ENCODE peak calls at places on chromosomes 11 and 22, in five cellular contexts. One of them, this sample, is unnamed.

GRCh38 chr11:35623708-35624168 is 5.5 kb downstream of the FJX1 start:
- DNase-seq in CD4-positive, CD25-positive, alpha-beta regulatory T cell: no peak
- DNase-seq in tibial nerve: no peak
- DNase-seq in K562: no peak
- DNase-seq in mucosa of descending colon: no peak
- DNase-seq in this sample: no peak

GRCh38 chr22:43147821-43148220 is 3.5 kb upstream of the TSPO start:
- DNase-seq in K562: no peak
- DNase-seq in tibial nerve: no peak
- DNase-seq in CD4-positive, CD25-positive, alpha-beta regulatory T cell: no peak
- DNase-seq in mucosa of descending colon: no peak
- DNase-seq in this sample: no peak

GRCh38 chr11:8328848-8329330 is 65.2 kb upstream of the LMO1 start:
- DNase-seq in CD4-positive, CD25-positive, alpha-beta regulatory T cell: peak; percentile 50
- DNase-seq in mucosa of descending colon: peak; percentile 85
- DNase-seq in K562: peak; percentile 83
- DNase-seq in tibial nerve: peak; percentile 29
- DNase-seq in this sample: no peak

GRCh38 chr22:27405672-27406388 is 395.7 kb downstream of the MN1 start:
- DNase-seq in tibial nerve: peak; percentile 17
- DNase-seq in K562: peak; percentile 62
- DNase-seq in mucosa of descending colon: peak; percentile 76
- DNase-seq in CD4-positive, CD25-positive, alpha-beta regulatory T cell: peak; percentile 8
- DNase-seq in this sample: no peak

GRCh38 chr22:21916309-21916918 is 36.2 kb downstream of the PPM1F start:
- DNase-seq in K562: no peak
- DNase-seq in CD4-positive, CD25-positive, alpha-beta regulatory T cell: no peak
- DNase-seq in tibial nerve: no peak
- DNase-seq in mucosa of descending colon: no peak
- DNase-seq in this sample: no peak

GRCh38 chr11:70104961-70105360 is 26.8 kb downstream of the ANO1 start:
- DNase-seq in tibial nerve: no peak
- DNase-seq in mucosa of descending colon: no peak
- DNase-seq in CD4-positive, CD25-positive, alpha-beta regulatory T cell: no peak
- DNase-seq in K562: no peak
- DNase-seq in this sample: no peak

GRCh38 chr11:115005663-115006062 is 327.3 kb downstream of the NXPE2 start:
- DNase-seq in mucosa of descending colon: no peak
- DNase-seq in K562: no peak
- DNase-seq in CD4-positive, CD25-positive, alpha-beta regulatory T cell: no peak
- DNase-seq in tibial nerve: no peak
- DNase-seq in this sample: no peak

GRCh38 chr11:3194016-3194816 is 24.4 kb downstream of the MRGPRG start:
- DNase-seq in K562: no peak
- DNase-seq in tibial nerve: no peak
- DNase-seq in mucosa of descending colon: no peak
- DNase-seq in CD4-positive, CD25-positive, alpha-beta regulatory T cell: no peak
- DNase-seq in this sample: no peak

GRCh38 chr11:122897606-122898210 is 15.1 kb downstream of the JHY start:
- DNase-seq in tibial nerve: no peak
- DNase-seq in mucosa of descending colon: no peak
- DNase-seq in CD4-positive, CD25-positive, alpha-beta regulatory T cell: no peak
- DNase-seq in K562: no peak
- DNase-seq in this sample: no peak

GRCh38 chr22:44678245-44678979 is 23.6 kb upstream of the PRR5 start:
- DNase-seq in tibial nerve: no peak
- DNase-seq in mucosa of descending colon: no peak
- DNase-seq in CD4-positive, CD25-positive, alpha-beta regulatory T cell: no peak
- DNase-seq in K562: no peak
- DNase-seq in this sample: no peak

GRCh38 chr22:16801088-16801487 is 24.1 kb downstream of the XKR3 start:
- DNase-seq in CD4-positive, CD25-positive, alpha-beta regulatory T cell: no peak
- DNase-seq in mucosa of descending colon: no peak
- DNase-seq in tibial nerve: no peak
- DNase-seq in K562: no peak
- DNase-seq in this sample: no peak
- H3K9me3 ChIP-seq in CD4-positive, CD25-positive, alpha-beta regulatory T cell: no peaks in the 10 kb centered on the region
- H3K9me3 ChIP-seq in mucosa of descending colon: peaks cover 41% of the 10 kb centered on the region
- H3K9me3 ChIP-seq in tibial nerve: no peaks in the 10 kb centered on the region
- H3K9me3 ChIP-seq in K562: no peaks in the 10 kb centered on the region
- H3K9me3 ChIP-seq in this sample: no peaks in the 10 kb centered on the region

DNA sequence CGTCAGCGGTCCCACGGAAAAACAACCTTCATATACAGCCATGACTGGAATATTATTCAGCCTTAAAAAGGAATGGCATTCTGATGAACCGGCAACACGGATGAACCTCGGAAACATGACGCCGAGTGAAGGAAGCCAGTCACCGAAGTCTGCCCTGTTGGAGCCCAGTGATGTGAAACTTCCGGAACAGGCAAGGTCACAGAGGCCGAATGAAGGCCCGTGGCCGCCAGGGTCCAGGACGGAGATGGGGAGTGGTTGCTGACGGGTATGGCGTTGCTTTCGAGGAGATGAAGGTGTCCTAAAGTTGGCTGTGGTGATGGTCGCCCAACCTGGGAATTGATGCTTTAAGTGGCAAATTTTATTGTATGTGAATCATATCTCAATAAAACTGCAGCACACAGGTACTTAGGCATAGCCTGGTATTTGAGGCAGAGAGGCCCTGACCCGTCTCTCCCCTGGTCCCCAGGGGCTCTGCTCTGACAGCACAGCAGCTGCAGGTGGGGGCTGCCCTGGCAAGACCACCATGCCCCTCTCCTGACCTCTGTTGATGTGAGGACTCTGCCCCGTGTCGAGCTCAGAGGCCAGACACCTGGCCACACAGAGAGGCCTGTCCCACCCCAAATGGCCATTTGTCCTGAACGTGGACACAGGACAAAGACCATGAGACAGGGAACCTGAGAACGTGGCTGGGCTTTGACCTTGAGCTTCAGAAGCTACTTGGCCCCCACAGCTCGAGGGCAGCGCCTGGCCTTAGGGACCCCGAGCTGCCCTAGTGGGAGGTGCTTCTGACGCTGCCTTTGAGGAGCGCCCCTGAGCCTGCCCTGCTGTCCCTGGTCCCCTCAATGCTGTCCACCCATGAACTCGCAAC is 1090.8 kb downstream of the BRD1 start:
- DNase-seq in K562: no peak
- DNase-seq in tibial nerve: no peak
- DNase-seq in CD4-positive, CD25-positive, alpha-beta regulatory T cell: no peak
- DNase-seq in mucosa of descending colon: no peak
- DNase-seq in this sample: no peak
- H3K9me3 ChIP-seq in K562: no peaks in the 10 kb centered on the region
- H3K9me3 ChIP-seq in tibial nerve: no peaks in the 10 kb centered on the region
- H3K9me3 ChIP-seq in CD4-positive, CD25-positive, alpha-beta regulatory T cell: no peaks in the 10 kb centered on the region
- H3K9me3 ChIP-seq in mucosa of descending colon: no peaks in the 10 kb centered on the region
- H3K9me3 ChIP-seq in this sample: no peaks in the 10 kb centered on the region

DNA sequence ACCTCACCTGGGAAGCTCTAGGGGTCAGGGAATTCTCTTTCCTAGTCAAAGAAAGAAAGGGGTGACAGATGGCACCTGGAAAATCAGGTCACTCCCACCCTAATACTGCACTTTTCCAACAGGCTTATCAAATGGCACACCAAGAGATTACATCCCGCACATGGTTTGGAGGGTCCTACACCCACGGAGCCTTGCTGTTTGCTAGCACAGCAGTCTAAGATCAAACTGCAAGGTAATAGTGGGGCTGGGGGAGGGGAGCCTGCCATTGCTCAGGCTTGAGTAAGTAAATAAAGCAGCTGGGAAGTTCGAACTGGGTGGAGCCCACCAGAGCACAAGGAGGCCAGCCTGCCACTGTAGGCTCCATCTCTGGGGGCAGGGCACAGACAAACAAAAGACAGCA is 2830.6 kb upstream of the OR11H1 start:
- DNase-seq in mucosa of descending colon: no peak
- DNase-seq in tibial nerve: no peak
- DNase-seq in CD4-positive, CD25-positive, alpha-beta regulatory T cell: no peak
- DNase-seq in K562: no peak
- DNase-seq in this sample: no peak
- H3K9me3 ChIP-seq in mucosa of descending colon: peaks cover 37% of the 10 kb centered on the region
- H3K9me3 ChIP-seq in tibial nerve: no peaks in the 10 kb centered on the region
- H3K9me3 ChIP-seq in CD4-positive, CD25-positive, alpha-beta regulatory T cell: peaks cover 9% of the 10 kb centered on the region
- H3K9me3 ChIP-seq in K562: no peaks in the 10 kb centered on the region
- H3K9me3 ChIP-seq in this sample: no peaks in the 10 kb centered on the region

DNA sequence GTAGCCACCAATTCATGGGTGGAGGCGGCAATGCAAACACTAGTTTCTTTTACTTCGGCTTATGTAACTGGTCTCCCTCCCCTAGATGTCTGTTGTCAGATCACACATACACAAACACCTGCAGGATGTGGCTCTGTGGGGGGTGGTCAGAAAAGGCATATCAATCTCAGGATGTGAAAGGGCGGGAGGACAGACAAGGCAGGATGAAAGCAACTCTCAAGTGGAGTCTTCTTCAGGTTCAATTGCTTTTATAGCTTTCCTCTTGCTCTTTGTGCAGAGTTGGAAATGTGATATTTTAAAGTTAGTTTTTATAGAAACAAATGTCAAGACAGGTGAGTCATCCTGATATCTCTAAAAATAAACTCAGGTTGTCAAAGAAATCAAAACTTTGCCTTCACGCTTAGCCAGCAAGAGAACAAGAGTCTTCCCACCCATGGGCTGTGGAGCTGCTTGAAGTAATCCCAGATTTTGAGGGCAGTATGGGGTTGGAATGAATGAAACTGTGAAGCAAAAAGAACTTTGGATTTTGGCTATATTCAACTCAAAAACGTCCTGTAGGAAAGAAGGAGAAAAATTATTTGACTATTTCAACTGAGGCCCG is 423.4 kb downstream of the GUCY1A2 start:
- DNase-seq in CD4-positive, CD25-positive, alpha-beta regulatory T cell: peak; percentile 12
- DNase-seq in tibial nerve: no peak
- DNase-seq in K562: no peak
- DNase-seq in mucosa of descending colon: no peak
- DNase-seq in this sample: no peak
- H3K9me3 ChIP-seq in CD4-positive, CD25-positive, alpha-beta regulatory T cell: no peaks in the 10 kb centered on the region
- H3K9me3 ChIP-seq in tibial nerve: no peaks in the 10 kb centered on the region
- H3K9me3 ChIP-seq in K562: no peaks in the 10 kb centered on the region
- H3K9me3 ChIP-seq in mucosa of descending colon: peaks cover 23% of the 10 kb centered on the region
- H3K9me3 ChIP-seq in this sample: no peaks in the 10 kb centered on the region

GRCh38 chr11:61775606-61776554 is 16.5 kb downstream of the TMEM258 start:
- DNase-seq in CD4-positive, CD25-positive, alpha-beta regulatory T cell: no peak
- DNase-seq in tibial nerve: no peak
- DNase-seq in mucosa of descending colon: no peak
- DNase-seq in K562: no peak
- DNase-seq in this sample: no peak
- H3K9me3 ChIP-seq in CD4-positive, CD25-positive, alpha-beta regulatory T cell: no peaks in the 10 kb centered on the region
- H3K9me3 ChIP-seq in tibial nerve: no peaks in the 10 kb centered on the region
- H3K9me3 ChIP-seq in mucosa of descending colon: no peaks in the 10 kb centered on the region
- H3K9me3 ChIP-seq in K562: no peaks in the 10 kb centered on the region
- H3K9me3 ChIP-seq in this sample: no peaks in the 10 kb centered on the region